ENCODE peak calls at places on chromosomes 1 and 21, in seven cellular contexts. A is EL; I is stimulated activated CD8-positive, alpha-beta memory T cell treated with anti-CD3 and anti-CD28 coated beads, Interleukin-4, amount 100 ng/mL, for 4 hours; P is activated CD8-positive, alpha-beta memory T cell treated with anti-CD3 and anti-CD28 coated beads for 24 hours; G is GM12892; F is renal cortical epithelial cell; S is osteoblast. T is an unnamed sample.

GRCh38 chr1:79373481-79374132 is 367.1 kb upstream of the ADGRL4 start:
- DNase-seq in G (no peak), F (peak; percentile 80), A (peak; percentile 10), I (no peak), S (peak; percentile 57), P (no peak), T (no peak)

GRCh38 chr1:44907909-44908308 is 64.9 kb upstream of the PTCH2 start:
- DNase-seq in I (no peak), A (no peak), S (no peak), P (no peak), G (no peak), F (no peak), T (no peak)

GRCh38 chr1:94646151-94646643 is 104.6 kb upstream of the F3 start:
- DNase-seq in P (no peak), F (peak; percentile 56), G (no peak), I (no peak), A (peak; percentile 99), S (no peak), T (no peak)

GRCh38 chr1:65830306-65830705 is 37.6 kb downstream of the PDE4B start:
- DNase-seq in F (no peak), I (no peak), S (no peak), P (no peak), G (no peak), A (no peak), T (no peak)

GRCh38 chr1:234206651-234207284 is 166.5 kb upstream of the COA6 start:
- DNase-seq in F (peak; percentile 91), A (peak; percentile 88), S (no peak), P (no peak), G (no peak), I (no peak), T (no peak)

GRCh38 chr1:203084588-203085527 is 954 bp downstream of the MYOG start:
- DNase-seq in A (no peak), I (no peak), G (peak; percentile 54), S (peak; percentile 86), P (no peak), F (no peak), T (peak; percentile 62)

GRCh38 chr1:206512521-206513180 is 5.3 kb downstream of the RASSF5 start:
- DNase-seq in A (no peak), G (no peak), P (no peak), F (no peak), S (no peak), I (no peak), T (no peak)

GRCh38 chr21:45088729-45089128 is 14.3 kb downstream of the ADARB1 start:
- DNase-seq in F (no peak), G (no peak), S (no peak), A (no peak), P (no peak), I (no peak), T (no peak)

GRCh38 chr1:191963781-191964455 is 194.3 kb upstream of the RGS18 start:
- DNase-seq in P (no peak), F (no peak), S (no peak), G (no peak), I (no peak), A (peak; percentile 56), T (no peak)

GRCh38 chr1:193189442-193190095 is 3.2 kb upstream of the B3GALT2 start:
- DNase-seq in P (no peak), G (no peak), I (no peak), S (no peak), A (no peak), F (no peak), T (no peak)

GRCh38 chr1:161784963-161785362 is 18.8 kb downstream of the ATF6 start:
- DNase-seq in I (no peak), S (no peak), A (no peak), P (no peak), G (no peak), F (no peak), T (no peak)

GRCh38 chr1:17596651-17597509 is 57.4 kb downstream of the ARHGEF10L start:
- DNase-seq in S (peak; percentile 63), A (no peak), I (no peak), F (no peak), G (no peak), P (no peak), T (no peak)

GRCh38 chr21:23160914-23161313 is 2162.7 kb downstream of the NCAM2 start:
- DNase-seq in S (no peak), P (no peak), G (no peak), F (no peak), A (no peak), I (no peak), T (no peak)

GRCh38 chr1:11520531-11521233 is 41.7 kb downstream of the DISP3 start:
- DNase-seq in S (peak; percentile 77), I (no peak), F (no peak), A (no peak), P (no peak), G (no peak), T (no peak)

GRCh38 chr1:212762839-212763238 is 28.7 kb downstream of the NSL1 start:
- DNase-seq in I (no peak), G (no peak), P (no peak), S (no peak), A (no peak), F (no peak), T (no peak)

GRCh38 chr1:66764994-66765578 is 12.8 kb downstream of the DYNLT5 start:
- DNase-seq in P (peak; percentile 68), S (no peak), G (no peak), A (peak; percentile 56), F (peak; percentile 60), I (no peak), T (no peak)

GRCh38 chr1:117113199-117113598 is 8.3 kb downstream of the TRIM45 start:
- DNase-seq in S (no peak), F (no peak), I (no peak), P (no peak), G (no peak), A (no peak), T (no peak)

GRCh38 chr1:5458248-5458647 is 534.0 kb downstream of the NPHP4 start:
- DNase-seq in S (no peak), P (no peak), G (no peak), F (no peak), A (no peak), I (no peak), T (no peak)

GRCh38 chr1:113255728-113256347 is 134.5 kb upstream of the MAGI3 start:
- DNase-seq in P (no peak), G (no peak), I (no peak), S (no peak), A (no peak), F (peak; percentile 45), T (no peak)

GRCh38 chr1:87902830-87903614 is 574.3 kb downstream of the LMO4 start:
- DNase-seq in I (no peak), S (no peak), A (no peak), G (no peak), F (no peak), P (no peak), T (no peak)

GRCh38 chr1:88698140-88698539 is 14.1 kb downstream of the PKN2 start:
- DNase-seq in P (no peak), A (peak; percentile 53), G (no peak), F (no peak), S (peak; percentile 51), I (no peak), T (no peak)

GRCh38 chr1:115781830-115782229 is 13.3 kb upstream of the CASQ2 start:
- DNase-seq in F (no peak), P (no peak), I (no peak), A (no peak), G (no peak), S (no peak), T (no peak)

GRCh38 chr1:147414505-147415163 is 126.7 kb upstream of the BCL9 start:
- DNase-seq in A (no peak), S (no peak), P (no peak), G (no peak), I (no peak), F (no peak), T (no peak)

GRCh38 chr1:110119843-110120242 is 7.6 kb downstream of the UBL4B start:
- DNase-seq in S (peak; percentile 80), P (no peak), I (no peak), F (no peak), A (no peak), G (no peak), T (no peak)

GRCh38 chr1:206545351-206545750 is 38.0 kb downstream of the RASSF5 start:
- DNase-seq in A (no peak), P (no peak), S (no peak), I (no peak), G (no peak), F (no peak), T (no peak)

GRCh38 chr1:56255516-56256181 is 323.7 kb downstream of the PLPP3 start:
- DNase-seq in P (no peak), G (no peak), F (no peak), I (no peak), S (no peak), A (peak; percentile 4), T (no peak)

GRCh38 chr1:58363639-58364038 is 182.9 kb downstream of the OMA1 start:
- DNase-seq in P (no peak), F (no peak), A (no peak), I (no peak), G (peak; percentile 1), S (no peak), T (no peak)

GRCh38 chr1:247347395-247348222 is 15.9 kb upstream of the ZNF496 start:
- DNase-seq in F (no peak), S (peak; percentile 62), A (no peak), I (no peak), P (no peak), G (no peak), T (no peak)

GRCh38 chr21:18164933-18165332 is 79.7 kb upstream of the CHODL start:
- DNase-seq in A (no peak), S (no peak), F (no peak), I (no peak), G (no peak), P (no peak), T (no peak)